ENCODE peak calls at places on chromosomes 16 and 17, in eight cellular contexts. J is uterus, F is ovary, P is ascending aorta, Y is H9, X is psoas muscle, R is GM12878, Q is fibroblast of lung. Z is an unnamed sample. For H3K4me1, the result is how much of the 10 kb centered on the place peaks cover.

GRCh38 chr17:32487460-32488176 is 825 bp downstream of the CDK5R1 start:
- DNase-seq in R (no peak), Y (no peak), J (no peak), Q (peak), X (no peak), P (no peak), F (peak), Z (peak)

GRCh38 chr16:30889721-30890120 is 4.2 kb downstream of the BCL7C start:
- DNase-seq in Y (no peak), P (no peak), R (no peak), X (no peak), Q (no peak), F (no peak), J (no peak), Z (no peak)

GRCh38 chr17:16472539-16472938 is 19.5 kb downstream of the LRRC75A start:
- DNase-seq in P (no peak), Q (no peak), Y (no peak), F (no peak), J (no peak), R (no peak), X (no peak), Z (no peak)

GRCh38 chr17:79114455-79115301 is 40.1 kb downstream of the ENGASE start:
- DNase-seq in Q (no peak), F (no peak), R (no peak), J (peak), X (peak), Y (no peak), P (no peak), Z (peak)

GRCh38 chr16:55480228-55480655 is 1.2 kb downstream of the MMP2 start:
- DNase-seq in P (peak), F (peak), X (peak), J (peak), Q (peak), R (no peak), Y (peak), Z (peak)

GRCh38 chr16:29745853-29746345 is at the start of gene C16orf54:
- DNase-seq in J (peak), X (peak), Q (no peak), F (no peak), P (peak), R (peak), Y (no peak), Z (peak)

GRCh38 chr17:64259922-64260321 is 3.1 kb downstream of the TEX2 start:
- DNase-seq in F (no peak), J (no peak), X (no peak), P (no peak), R (no peak), Q (peak), Y (no peak), Z (peak)

GRCh38 chr17:77127735-77128361 is 12.9 kb upstream of the SEC14L1 start:
- DNase-seq in Y (no peak), X (peak), J (no peak), R (no peak), Q (no peak), F (no peak), P (peak), Z (peak)

GRCh38 chr17:15456486-15456885 is 10.9 kb downstream of the CDRT4 start:
- DNase-seq in Q (no peak), P (no peak), Y (no peak), X (peak), J (peak), R (no peak), F (no peak), Z (no peak)

GRCh38 chr17:54906713-54907112 is 6.1 kb downstream of the TOM1L1 start:
- DNase-seq in R (no peak), X (no peak), Y (no peak), J (no peak), Q (no peak), P (no peak), F (no peak), Z (no peak)

GRCh38 chr16:73503093-73503492 is 455.2 kb upstream of the ZFHX3 start:
- DNase-seq in X (no peak), J (no peak), Y (no peak), Q (no peak), F (no peak), R (no peak), P (no peak), Z (no peak)

GRCh38 chr17:16314859-16315258 is 38.4 kb downstream of the CENPV start:
- DNase-seq in R (no peak), X (no peak), F (no peak), P (no peak), Y (no peak), J (no peak), Q (no peak), Z (no peak)

GRCh38 chr17:59361916-59362810 is 30.7 kb downstream of the YPEL2 start:
- DNase-seq in F (no peak), P (no peak), R (peak), Y (no peak), J (no peak), Q (peak), X (no peak), Z (no peak)

GRCh38 chr16:4271176-4272113 is 1.4 kb downstream of the TFAP4 start:
- DNase-seq in F (peak), P (peak), J (peak), X (peak), Q (peak), Y (peak), R (peak), Z (peak)

GRCh38 chr16:23835390-23836077 is at the start of gene PRKCB:
- DNase-seq in P (peak), Q (peak), F (no peak), X (peak), J (peak), Y (peak), R (no peak), Z (peak)

GRCh38 chr16:21684199-21684598 is 20.4 kb downstream of the OTOA start:
- DNase-seq in R (no peak), X (no peak), J (no peak), Q (no peak), P (no peak), F (no peak), Y (peak), Z (no peak)

GRCh38 chr16:57589374-57589773 is 39.1 kb upstream of the ADGRG1 start:
- DNase-seq in J (no peak), R (peak), P (peak), X (no peak), F (no peak), Y (no peak), Q (no peak), Z (no peak)

GRCh38 chr17:49836111-49837030 is 11.5 kb downstream of the TAC4 start:
- DNase-seq in J (no peak), Q (peak), Y (no peak), P (peak), R (no peak), X (no peak), F (no peak), Z (peak)

GRCh38 chr17:41837761-41838538 is at the start of gene KLHL10:
- DNase-seq in Y (no peak), J (no peak), F (no peak), P (no peak), X (no peak), R (no peak), Q (no peak), Z (no peak)

GRCh38 chr16:53235851-53236250 is 181.1 kb downstream of the CHD9 start:
- DNase-seq in F (no peak), R (no peak), Q (peak), J (no peak), P (no peak), X (no peak), Y (no peak), Z (no peak)

GRCh38 chr16:53232826-53233529 is 178.2 kb downstream of the CHD9 start:
- DNase-seq in P (no peak), X (no peak), Q (no peak), F (no peak), Y (no peak), R (no peak), J (no peak), Z (no peak)

DNA sequence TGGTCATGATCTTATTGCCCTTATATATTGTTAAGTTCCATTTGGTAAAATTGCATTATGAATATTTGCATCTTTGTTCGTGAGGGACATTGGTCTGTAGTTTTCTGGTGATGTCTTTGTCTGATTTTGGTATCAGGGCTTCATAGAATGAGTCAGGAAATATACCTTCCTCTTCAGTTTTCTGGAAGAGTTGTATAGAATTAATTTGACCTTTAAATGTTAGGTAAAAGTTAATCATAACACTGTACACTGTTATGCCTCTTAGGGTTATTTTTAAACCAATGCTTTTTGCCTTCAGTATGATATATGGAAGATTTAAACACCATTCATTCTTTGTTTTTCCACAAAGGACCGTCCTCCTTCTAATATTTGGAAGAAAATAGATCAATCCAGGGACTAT is 180.0 kb downstream of the CHD9 start:
- DNase-seq in R (no peak), Y (no peak), Q (no peak), F (no peak), J (no peak), P (no peak), X (no peak), Z (no peak)
- H3K27ac ChIP-seq in R (no peak), Y (no peak), Q (no peak), F (no peak), J (no peak), P (no peak), X (no peak), Z (no peak)

GRCh38 chr17:43945074-43945824 is 3.0 kb upstream of the PPY start:
- DNase-seq in Y (no peak), R (no peak), X (no peak), Q (peak), P (no peak), J (no peak), F (no peak), Z (no peak)
- H3K4me1 ChIP-seq in Y (under half), R (under half), X (under half), Q (under half), P (under half), J (under half), F (under half), Z (under half)

GRCh38 chr16:1199342-1200013 is 25.6 kb downstream of the TPSG1 start:
- DNase-seq in F (no peak), Y (no peak), P (no peak), J (no peak), X (no peak), R (no peak), Q (no peak), Z (no peak)

GRCh38 chr16:1201444-1201843 is 23.6 kb downstream of the TPSG1 start:
- DNase-seq in R (no peak), X (no peak), Y (no peak), P (no peak), J (no peak), Q (no peak), F (no peak), Z (no peak)

GRCh38 chr16:1202274-1202673 is 22.8 kb downstream of the TPSG1 start:
- DNase-seq in F (no peak), J (no peak), P (no peak), Y (no peak), Q (no peak), X (no peak), R (no peak), Z (no peak)

GRCh38 chr16:1198194-1198593 is 26.9 kb downstream of the TPSG1 start:
- DNase-seq in P (no peak), F (no peak), X (no peak), J (no peak), Q (no peak), Y (no peak), R (no peak), Z (no peak)

GRCh38 chr16:1200014-1200627 is 24.9 kb downstream of the TPSG1 start:
- DNase-seq in Q (no peak), F (no peak), X (no peak), J (no peak), P (no peak), Y (no peak), R (no peak), Z (no peak)
- TF ChIP-seq CTCF in Q (no peak), F (no peak), X (no peak), J (no peak), P (no peak), Y (no peak), R (no peak), Z (no peak)

GRCh38 chr16:11087691-11088431 is 143.5 kb downstream of the CLEC16A start:
- DNase-seq in F (no peak), J (no peak), Y (peak), R (no peak), Q (no peak), X (no peak), P (no peak), Z (no peak)
- H3K27ac ChIP-seq in F (no peak), J (no peak), Y (no peak), R (no peak), Q (no peak), X (no peak), P (no peak), Z (peak)

GRCh38 chr16:51151951-51152663 is 1.0 kb upstream of the SALL1 start:
- DNase-seq in X (no peak), Q (peak), R (no peak), P (no peak), Y (peak), F (peak), J (peak), Z (peak)
- H3K4me1 ChIP-seq in X (under half), Q (under half), R (under half), P (under half), Y (under half), F (under half), J (under half), Z (under half)

DNA sequence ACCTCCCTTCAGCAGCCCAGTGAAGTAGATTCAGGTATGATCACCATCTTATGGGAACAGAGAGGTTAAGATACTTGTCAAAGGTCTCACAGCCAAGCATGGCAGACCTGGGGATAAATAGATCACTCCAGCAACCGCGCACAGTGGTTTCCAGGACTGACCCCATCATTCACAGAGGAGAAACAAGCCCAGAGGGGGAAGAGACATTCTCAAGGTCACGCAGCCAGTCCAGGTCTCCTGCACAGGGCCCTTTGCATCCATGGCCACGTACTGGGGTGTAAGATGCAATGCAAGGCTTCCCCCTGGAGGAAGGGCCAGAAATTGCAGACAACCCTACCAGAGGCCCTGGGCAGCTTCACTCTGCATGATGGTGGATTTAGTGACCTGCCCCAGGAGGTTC is 19.9 kb downstream of the TLE7 start:
- DNase-seq in J (no peak), Y (peak), F (no peak), P (no peak), R (no peak), X (no peak), Q (no peak), Z (no peak)
- TF ChIP-seq CTCF in J (no peak), Y (peak), F (no peak), P (no peak), R (peak), X (no peak), Q (peak), Z (no peak)

GRCh38 chr17:44688200-44688599 is 1.4 kb downstream of the CCDC43 start:
- DNase-seq in Q (no peak), X (no peak), F (no peak), P (no peak), J (no peak), R (no peak), Y (no peak), Z (no peak)
- H3K27ac ChIP-seq in Q (no peak), X (peak), F (no peak), P (no peak), J (no peak), R (no peak), Y (no peak), Z (no peak)

GRCh38 chr17:46151762-46152161 is 41.5 kb downstream of the KANSL1 start:
- DNase-seq in X (no peak), Y (no peak), P (no peak), R (no peak), J (no peak), F (no peak), Q (no peak), Z (no peak)

GRCh38 chr17:46147167-46147749 is 46.0 kb downstream of the KANSL1 start:
- DNase-seq in Y (no peak), F (no peak), P (no peak), R (no peak), X (no peak), J (no peak), Q (no peak), Z (no peak)

GRCh38 chr17:46144246-46144645 is 49.0 kb downstream of the KANSL1 start:
- DNase-seq in F (no peak), R (no peak), P (no peak), X (no peak), Q (peak), J (no peak), Y (no peak), Z (no peak)

GRCh38 chr17:46150216-46150963 is 42.8 kb downstream of the KANSL1 start:
- DNase-seq in X (no peak), J (no peak), Q (no peak), F (no peak), R (no peak), P (no peak), Y (no peak), Z (no peak)

GRCh38 chr17:46148247-46148646 is 45.0 kb downstream of the KANSL1 start:
- DNase-seq in Q (no peak), P (no peak), Y (no peak), J (no peak), X (no peak), F (no peak), R (no peak), Z (no peak)
- H3K4me1 ChIP-seq in Q (under half), P (under half), Y (under half), J (under half), X (half or more), F (under half), R (half or more), Z (under half)

Z was measured in upper lobe of left lung.